ENCODE peak calls at places on chromosomes 5 and 9, in six cellular contexts. D, G, B, N, H and Y are unnamed samples.

GRCh38 chr5:73625905-73626811 is at the start of gene ARHGEF28:
- DNase-seq in D (no peak), G (peak; percentile 19), B (peak; percentile 49), N (peak; percentile 92), H (no peak), Y (no peak)

GRCh38 chr9:32581512-32582143 is 8.7 kb upstream of the NDUFB6 start:
- DNase-seq in D (no peak), G (no peak), B (peak; percentile 61), N (peak; percentile 60), H (no peak), Y (peak; percentile 71)

GRCh38 chr9:69376651-69377050 is 51.6 kb downstream of the ENTREP1 start:
- DNase-seq in D (no peak), G (no peak), B (no peak), N (no peak), H (no peak), Y (no peak)

GRCh38 chr9:133494636-133495326 is 15.9 kb upstream of the SLC2A6 start:
- DNase-seq in D (no peak), G (no peak), B (peak; percentile 16), N (no peak), H (no peak), Y (no peak)

GRCh38 chr5:98772415-98773213 is 849 bp upstream of the RGMB start:
- DNase-seq in D (peak; percentile 84), G (no peak), B (peak; percentile 62), N (peak; percentile 70), H (no peak), Y (peak; percentile 80)

GRCh38 chr9:134179595-134179917 is 15.2 kb upstream of the RNU6ATAC start:
- DNase-seq in D (no peak), G (no peak), B (no peak), N (no peak), H (no peak), Y (no peak)

GRCh38 chr5:139458580-139459407 is 3.7 kb downstream of the ECSCR start:
- DNase-seq in D (no peak), G (no peak), B (no peak), N (no peak), H (peak; percentile 60), Y (no peak)

GRCh38 chr9:8558176-8558575 is 758.6 kb upstream of the DMAC1 start:
- DNase-seq in D (no peak), G (no peak), B (no peak), N (no peak), H (no peak), Y (no peak)

GRCh38 chr5:135835766-135836165 is 1.3 kb downstream of the SLC25A48 start:
- DNase-seq in D (no peak), G (no peak), B (no peak), N (no peak), H (no peak), Y (no peak)

GRCh38 chr5:120252839-120253238 is 211.3 kb upstream of the PRR16 start:
- DNase-seq in D (no peak), G (no peak), B (no peak), N (no peak), H (no peak), Y (no peak)

GRCh38 chr9:137454145-137454505 is 5.0 kb downstream of the NSMF start:
- DNase-seq in D (no peak), G (peak; percentile 67), B (no peak), N (peak; percentile 79), H (no peak), Y (no peak)

GRCh38 chr5:172768573-172769323 is 2.2 kb downstream of the DUSP1 start:
- DNase-seq in D (no peak), G (no peak), B (no peak), N (no peak), H (no peak), Y (no peak)

GRCh38 chr5:140338336-140338735 is 8.1 kb downstream of the HBEGF start:
- DNase-seq in D (no peak), G (no peak), B (no peak), N (no peak), H (no peak), Y (no peak)

GRCh38 chr9:38339496-38339895 is 53.0 kb upstream of the ALDH1B1 start:
- DNase-seq in D (no peak), G (no peak), B (no peak), N (no peak), H (no peak), Y (no peak)

GRCh38 chr9:23663536-23663935 is 162.5 kb downstream of the ELAVL2 start:
- DNase-seq in D (no peak), G (no peak), B (no peak), N (peak; percentile 27), H (no peak), Y (no peak)

GRCh38 chr9:82234160-82234943 is 245.8 kb downstream of the SPATA31D1 start:
- DNase-seq in D (no peak), G (no peak), B (no peak), N (no peak), H (no peak), Y (no peak)

GRCh38 chr5:375921-376871 is 54.7 kb downstream of the AHRR start:
- DNase-seq in D (no peak), G (no peak), B (no peak), N (peak; percentile 27), H (no peak), Y (no peak)

GRCh38 chr9:29211681-29212589 is 1638.7 kb upstream of the C9orf72 start:
- DNase-seq in D (no peak), G (no peak), B (peak; percentile 12), N (peak; percentile 89), H (no peak), Y (no peak)

GRCh38 chr5:107589520-107590193 is 81.1 kb downstream of the EFNA5 start:
- DNase-seq in D (no peak), G (no peak), B (no peak), N (no peak), H (no peak), Y (no peak)

GRCh38 chr9:120931278-120932085 is 4.9 kb upstream of the TRAF1 start:
- DNase-seq in D (no peak), G (no peak), B (no peak), N (no peak), H (peak; percentile 93), Y (no peak)

GRCh38 chr9:106286249-106286648 is 576.7 kb upstream of the ZNF462 start:
- DNase-seq in D (peak; percentile 17), G (no peak), B (no peak), N (peak; percentile 39), H (no peak), Y (no peak)

GRCh38 chr9:104841601-104842106 is 77.7 kb downstream of the NIPSNAP3B start:
- DNase-seq in D (no peak), G (no peak), B (no peak), N (no peak), H (no peak), Y (no peak)

DNA sequence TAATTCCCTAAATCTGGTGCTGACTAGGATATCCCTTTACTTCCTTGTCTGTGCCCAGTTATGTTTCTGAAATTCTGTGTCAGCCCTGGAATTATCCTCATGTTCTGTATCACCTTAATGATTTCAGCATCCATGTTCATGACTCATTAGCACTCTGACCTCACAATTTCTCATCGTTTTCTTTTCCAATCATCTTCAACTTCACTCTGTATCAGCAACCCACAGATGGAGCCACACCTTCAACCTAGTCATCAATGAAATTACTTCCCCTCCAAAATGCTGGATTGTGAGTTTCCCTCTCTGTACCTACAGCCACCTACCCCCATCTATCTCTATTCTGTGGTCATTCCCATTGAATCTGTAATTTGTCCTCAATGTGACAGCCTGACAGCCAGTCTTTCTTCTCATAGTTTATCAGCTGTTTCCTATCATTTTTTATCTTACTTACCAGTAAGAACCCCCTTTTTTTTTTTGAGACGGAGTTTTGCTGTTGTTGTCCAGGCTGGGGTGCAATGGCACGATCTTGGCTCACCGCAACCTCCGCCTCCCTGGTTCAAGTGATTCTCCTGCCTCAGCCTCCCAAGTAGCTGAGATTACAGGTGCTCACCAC is 3.1 kb upstream of the IL6ST start:
- DNase-seq in D (no peak), G (peak; percentile 63), B (no peak), N (no peak), H (no peak), Y (no peak)
- TF ChIP-seq JUND in D (no peak), G (peak; percentile 76), B (no peak), N (peak; percentile 44), H (no peak), Y (peak; percentile 26)

GRCh38 chr5:56102885-56103284 is 108.1 kb upstream of the IL6ST start:
- DNase-seq in D (no peak), G (no peak), B (no peak), N (no peak), H (no peak), Y (no peak)
- H3K4me3 ChIP-seq in D (no peak overlapping the region), G (no peak overlapping the region), B (no peak overlapping the region), N (no peak overlapping the region), H (no peak overlapping the region), Y (no peak overlapping the region)

GRCh38 chr5:153340139-153340538 is 150.3 kb upstream of the GRIA1 start:
- DNase-seq in D (no peak), G (no peak), B (no peak), N (no peak), H (no peak), Y (no peak)
- TF ChIP-seq JUND in D (no peak), G (no peak), B (no peak), N (no peak), H (no peak), Y (no peak)

GRCh38 chr9:5957166-5957565 is 58.3 kb downstream of the RANBP6 start:
- DNase-seq in D (no peak), G (no peak), B (no peak), N (no peak), H (no peak), Y (no peak)
- H3K4me3 ChIP-seq in D (no peak overlapping the region), G (no peak overlapping the region), B (no peak overlapping the region), N (no peak overlapping the region), H (no peak overlapping the region), Y (no peak overlapping the region)

DNA sequence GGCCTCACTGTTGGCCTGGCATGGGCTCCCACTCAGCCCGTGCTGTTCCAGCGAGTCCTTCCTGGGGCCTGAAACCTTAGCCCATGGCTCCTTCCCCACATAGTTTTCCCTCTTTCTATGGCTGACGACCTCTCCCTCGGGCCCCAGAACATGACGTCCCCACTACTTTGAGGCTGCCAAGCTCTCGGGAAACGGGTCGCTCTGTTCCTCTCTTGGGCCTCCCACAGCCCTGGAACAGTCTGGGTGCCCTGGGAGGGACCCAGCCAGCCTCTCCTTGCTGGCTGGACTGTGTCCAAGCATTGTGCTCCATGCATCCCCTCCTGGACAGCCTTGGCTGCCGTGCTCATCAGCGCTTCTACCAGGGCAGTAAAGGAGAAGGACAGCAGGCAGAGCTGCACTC is 118.3 kb downstream of the SYK start:
- DNase-seq in D (no peak), G (no peak), B (no peak), N (no peak), H (no peak), Y (no peak)
- TF ChIP-seq JUND in D (no peak), G (no peak), B (no peak), N (no peak), H (no peak), Y (no peak)

GRCh38 chr9:109317311-109317978 is 3.4 kb downstream of the EPB41L4B start:
- DNase-seq in D (no peak), G (no peak), B (no peak), N (peak; percentile 45), H (no peak), Y (no peak)

GRCh38 chr9:109320338-109320733 is 523 bp downstream of the EPB41L4B start:
- DNase-seq in D (no peak), G (peak; percentile 63), B (no peak), N (peak; percentile 84), H (no peak), Y (no peak)

GRCh38 chr9:109317979-109318671 is 2.7 kb downstream of the EPB41L4B start:
- DNase-seq in D (peak; percentile 44), G (no peak), B (no peak), N (no peak), H (no peak), Y (no peak)

GRCh38 chr9:109319631-109320233 is 1.1 kb downstream of the EPB41L4B start:
- DNase-seq in D (no peak), G (no peak), B (no peak), N (peak; percentile 64), H (no peak), Y (no peak)

GRCh38 chr9:109319072-109319630 is 1.7 kb downstream of the EPB41L4B start:
- DNase-seq in D (no peak), G (no peak), B (no peak), N (peak; percentile 58), H (no peak), Y (no peak)
- H3K4me3 ChIP-seq in D (peak overlapping the region; percentile 78), G (no peak overlapping the region), B (peak overlapping the region; percentile 91), N (peak overlapping the region; percentile 57), H (no peak overlapping the region), Y (peak overlapping the region; percentile 62)